ENCODE peak calls at places on chromosomes 11 and 22, in five cellular contexts. Z, P, R, S and C are unnamed samples.
A peak's percentile ranks its signal among the peaks of the same experiment; 100 is the strongest.

GRCh38 chr11:107744736-107745135 is 32.9 kb upstream of the SLN start:
- DNase-seq in R (no peak), S (no peak), Z (no peak), P (no peak), C (no peak)

GRCh38 chr22:39997939-39998726 is 3.4 kb downstream of the FAM83F start:
- DNase-seq in S (no peak), R (no peak), Z (no peak), P (no peak), C (no peak)

GRCh38 chr11:70608568-70609314 is 210.4 kb downstream of the CTTN start:
- DNase-seq in S (no peak), R (no peak), P (peak; percentile 41), Z (no peak), C (no peak)

GRCh38 chr11:64141081-64141783 is 24.7 kb downstream of the MACROD1 start:
- DNase-seq in S (no peak), P (no peak), Z (peak; percentile 85), R (no peak), C (no peak)

GRCh38 chr11:118145285-118146227 is 7.1 kb downstream of the SCN4B start:
- DNase-seq in P (peak; percentile 92), S (no peak), R (no peak), Z (peak; percentile 89), C (peak; percentile 77)

GRCh38 chr11:115452245-115452644 is 52.0 kb downstream of the CADM1 start:
- DNase-seq in R (no peak), S (no peak), Z (no peak), P (no peak), C (no peak)

GRCh38 chr22:18110194-18110943 is at the start of gene TUBA8:
- DNase-seq in R (no peak), P (no peak), Z (no peak), S (no peak), C (no peak)

GRCh38 chr11:9280655-9281301 is 15.6 kb upstream of the DENND5A start:
- DNase-seq in P (no peak), Z (no peak), R (no peak), S (no peak), C (no peak)

GRCh38 chr22:17914474-17914873 is 109.9 kb downstream of the MICAL3 start:
- DNase-seq in Z (peak; percentile 33), S (no peak), R (no peak), P (no peak), C (no peak)

GRCh38 chr22:27973851-27974250 is 54.8 kb upstream of the PITPNB start:
- DNase-seq in S (no peak), P (no peak), R (no peak), Z (no peak), C (no peak)
- TF ChIP-seq CTCF in S (no peak), P (no peak), R (no peak), Z (no peak), C (no peak)

DNA sequence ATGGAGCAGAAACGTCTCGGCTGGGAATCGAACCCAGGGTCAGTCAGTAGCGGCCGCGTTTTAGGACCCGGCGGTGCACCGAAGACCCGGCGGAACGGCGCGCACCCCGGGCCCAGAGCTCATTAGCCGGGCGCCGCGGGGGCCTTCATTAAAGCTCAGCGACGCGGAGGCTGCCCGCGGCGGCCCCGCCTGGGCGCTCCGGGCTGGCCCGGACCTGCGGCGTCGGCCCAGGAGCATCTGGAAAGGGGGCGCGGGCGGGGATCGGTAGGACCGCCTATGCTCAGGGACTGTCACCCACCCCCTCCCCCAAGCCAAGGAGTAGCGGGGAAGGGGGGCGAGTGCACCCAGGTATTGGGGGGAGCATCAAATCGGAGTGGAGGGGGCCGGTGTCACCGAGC is 52.2 kb downstream of the CYTH4 start:
- DNase-seq in P (no peak), R (no peak), S (no peak), Z (no peak), C (no peak)
- H3K4me3 ChIP-seq in P (no peak overlapping the region), R (no peak overlapping the region), S (no peak overlapping the region), Z (no peak overlapping the region), C (no peak overlapping the region)

GRCh38 chr11:96154802-96155520 is 188.0 kb downstream of the MAML2 start:
- DNase-seq in R (no peak), Z (no peak), S (no peak), P (no peak), C (no peak)

GRCh38 chr11:96158126-96158525 is 184.9 kb downstream of the MAML2 start:
- DNase-seq in R (no peak), Z (no peak), S (no peak), P (no peak), C (no peak)

GRCh38 chr11:96156379-96156722 is 186.6 kb downstream of the MAML2 start:
- DNase-seq in Z (peak; percentile 77), S (no peak), P (no peak), R (no peak), C (no peak)

GRCh38 chr11:96157517-96157873 is 185.5 kb downstream of the MAML2 start:
- DNase-seq in R (no peak), P (no peak), Z (no peak), S (no peak), C (no peak)

DNA sequence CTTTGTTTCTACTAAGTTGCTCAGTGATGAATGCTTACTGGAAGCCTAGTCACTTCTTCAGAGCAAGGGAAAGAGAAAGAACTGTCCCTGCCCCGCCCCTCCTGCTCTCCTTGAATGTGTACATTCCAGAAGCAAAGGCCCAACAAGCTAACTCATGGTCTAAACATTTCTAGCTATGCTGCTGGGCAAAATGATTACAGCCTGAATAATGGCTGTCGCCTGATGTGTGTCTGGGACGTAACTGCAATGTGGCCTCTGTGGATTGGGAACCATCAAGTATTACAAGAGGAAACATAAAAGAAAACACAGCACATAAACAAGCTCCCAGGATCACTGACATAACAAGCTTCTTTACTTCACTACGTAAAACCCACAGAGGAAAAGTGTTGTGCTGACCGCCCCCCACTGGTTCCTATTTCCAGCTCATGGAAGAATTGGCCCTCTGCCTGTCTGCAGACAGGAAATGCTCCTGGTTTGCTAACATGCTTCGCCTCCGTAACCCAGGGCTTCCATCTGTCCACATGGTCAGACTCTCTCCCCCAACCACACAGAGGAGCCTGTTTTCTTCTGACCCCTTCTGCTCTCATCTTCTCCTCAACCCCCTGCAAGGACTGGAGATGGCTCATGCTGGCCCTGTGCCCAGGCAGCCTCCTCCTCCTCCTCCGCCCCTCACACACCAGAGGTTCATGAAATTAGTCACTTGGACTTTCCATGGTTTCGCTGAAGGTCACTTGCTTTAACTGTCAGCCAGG is 187.2 kb downstream of the MAML2 start:
- DNase-seq in P (peak; percentile 61), S (peak; percentile 88), R (peak; percentile 91), Z (peak; percentile 91), C (peak; percentile 85)
- TF ChIP-seq CTCF in P (peak; percentile 30), S (peak; percentile 49), R (peak; percentile 45), Z (no peak), C (no peak)

GRCh38 chr11:129698212-129698611 is 117.4 kb upstream of the TMEM45B start:
- DNase-seq in S (no peak), Z (no peak), P (no peak), R (no peak), C (no peak)
- H3K4me3 ChIP-seq in S (no peak overlapping the region), Z (no peak overlapping the region), P (no peak overlapping the region), R (no peak overlapping the region), C (no peak overlapping the region)

GRCh38 chr11:67261635-67261941 is 4.7 kb upstream of the GRK2 start:
- DNase-seq in Z (peak; percentile 67), P (no peak), R (no peak), S (no peak), C (no peak)
- TF ChIP-seq CTCF in Z (no peak), P (peak; percentile 25), R (peak; percentile 38), S (peak; percentile 17), C (no peak)

DNA sequence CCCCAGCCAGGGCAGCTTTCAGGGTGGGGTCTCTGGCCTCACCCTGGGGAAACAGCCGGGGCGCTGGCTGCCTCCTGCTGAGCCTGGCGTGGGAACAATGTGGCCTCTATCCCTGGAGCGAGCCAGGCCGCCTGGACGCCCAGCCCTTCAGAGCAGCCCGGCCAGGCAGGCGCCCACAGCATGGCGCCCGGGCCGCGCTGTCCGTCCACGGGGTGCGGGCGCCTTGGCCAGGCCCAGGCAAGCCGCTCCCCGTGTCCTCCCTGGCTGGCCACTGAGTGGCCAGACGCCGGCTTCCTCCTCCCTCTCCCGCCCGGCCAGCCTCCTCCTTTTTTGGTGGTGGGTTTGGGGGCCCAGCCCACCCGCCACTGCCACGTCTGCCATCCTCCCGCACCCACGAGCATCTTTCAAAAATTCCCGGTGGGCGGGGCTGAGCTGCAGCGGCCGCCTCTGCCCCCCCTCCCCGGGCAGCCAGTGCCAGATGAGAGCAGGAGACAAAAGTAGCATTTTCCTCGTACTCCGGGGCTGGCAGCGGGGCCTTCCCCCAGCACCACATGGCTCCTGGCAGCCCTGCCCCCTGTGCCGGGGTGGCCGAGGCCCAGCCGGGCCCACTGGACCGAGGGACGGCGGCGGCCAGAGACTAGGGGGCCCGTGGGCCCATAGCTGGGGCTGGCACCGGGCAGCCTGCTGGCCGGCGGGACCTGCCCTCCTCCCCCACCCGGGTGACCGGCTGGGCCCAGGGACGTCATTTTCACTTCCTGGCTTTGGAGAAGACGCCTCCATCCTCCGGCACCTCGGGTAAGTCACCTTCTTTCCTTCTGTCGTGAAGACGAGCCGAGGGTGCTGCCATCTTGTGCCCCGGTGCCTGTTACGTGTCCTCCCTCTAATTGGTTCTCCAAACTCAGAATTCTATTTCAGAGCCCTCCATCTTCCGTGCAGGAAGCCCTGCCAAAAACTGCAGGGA is 70.2 kb upstream of the PPARA start:
- DNase-seq in R (no peak), S (no peak), P (peak; percentile 56), Z (peak; percentile 95), C (peak; percentile 97)
- H3K4me3 ChIP-seq in R (peak overlapping the region; percentile 98), S (peak overlapping the region; percentile 56), P (peak overlapping the region; percentile 93), Z (peak overlapping the region; percentile 88), C (peak overlapping the region; percentile 90)

DNA sequence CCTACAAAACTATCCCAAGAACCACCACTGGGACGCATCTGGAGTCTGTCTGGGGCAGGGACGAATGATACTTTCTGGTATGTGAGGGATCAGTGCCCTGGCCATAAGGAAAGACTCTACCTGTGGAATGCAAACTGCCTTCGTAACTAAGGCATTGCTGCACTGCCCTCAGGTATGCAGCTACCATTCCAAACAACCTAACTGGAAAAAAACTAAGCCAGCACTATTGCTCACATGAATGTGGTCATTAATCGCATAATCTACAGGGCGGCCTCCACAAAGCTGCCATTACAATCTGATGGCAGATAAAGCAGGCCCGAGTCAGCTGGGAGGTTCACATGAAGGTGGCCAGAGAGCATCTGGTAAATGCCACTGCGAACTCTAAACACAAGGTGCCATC is 3.9 kb downstream of the PACSIN2 start:
- DNase-seq in Z (no peak), R (no peak), S (no peak), P (peak; percentile 7), C (no peak)
- TF ChIP-seq CTCF in Z (no peak), R (no peak), S (peak; percentile 23), P (no peak), C (no peak)

GRCh38 chr22:12601870-12602779 is 2925.9 kb upstream of the OR11H1 start:
- DNase-seq in P (peak; percentile 64), Z (peak; percentile 63), R (no peak), S (no peak), C (peak; percentile 68)
- H3K4me3 ChIP-seq in P (no peak overlapping the region), Z (peak overlapping the region; percentile 13), R (no peak overlapping the region), S (no peak overlapping the region), C (no peak overlapping the region)